ENCODE peak calls at places on chromosomes 11 and 22, in eight cellular contexts. One of them, this sample, is unnamed.

GRCh38 chr11:133901316-133901715 is 55.5 kb downstream of the IGSF9B start:
- DNase-seq in dermis microvascular lymphatic vessel endothelial cell: no peak
- DNase-seq in endothelial cell of umbilical vein: no peak
- DNase-seq in EL: no peak
- DNase-seq in Jurkat, Clone E6-1: no peak
- DNase-seq in activated T-helper 9 cell treated with anti-CD3 and anti-CD28 coated beads, Interleukin-2, amount 50 U/mL, for 16 hours: no peak
- DNase-seq in dorsolateral prefrontal cortex: peak
- DNase-seq in naive thymus-derived CD8-positive, alpha-beta T cell: no peak
- DNase-seq in this sample: no peak

GRCh38 chr11:105598371-105598770 is 11.5 kb upstream of the GRIA4 start:
- DNase-seq in dermis microvascular lymphatic vessel endothelial cell: no peak
- DNase-seq in endothelial cell of umbilical vein: no peak
- DNase-seq in EL: no peak
- DNase-seq in Jurkat, Clone E6-1: no peak
- DNase-seq in activated T-helper 9 cell treated with anti-CD3 and anti-CD28 coated beads, Interleukin-2, amount 50 U/mL, for 16 hours: no peak
- DNase-seq in dorsolateral prefrontal cortex: no peak
- DNase-seq in naive thymus-derived CD8-positive, alpha-beta T cell: no peak
- DNase-seq in this sample: no peak

GRCh38 chr22:26508148-26508547 is 4.1 kb downstream of the TFIP11 start:
- DNase-seq in dermis microvascular lymphatic vessel endothelial cell: no peak
- DNase-seq in endothelial cell of umbilical vein: no peak
- DNase-seq in EL: no peak
- DNase-seq in Jurkat, Clone E6-1: no peak
- DNase-seq in activated T-helper 9 cell treated with anti-CD3 and anti-CD28 coated beads, Interleukin-2, amount 50 U/mL, for 16 hours: no peak
- DNase-seq in dorsolateral prefrontal cortex: no peak
- DNase-seq in naive thymus-derived CD8-positive, alpha-beta T cell: no peak
- DNase-seq in this sample: no peak

GRCh38 chr11:72240461-72241289 is 3.3 kb downstream of the PHOX2A start:
- DNase-seq in dermis microvascular lymphatic vessel endothelial cell: no peak
- DNase-seq in endothelial cell of umbilical vein: no peak
- DNase-seq in EL: no peak
- DNase-seq in Jurkat, Clone E6-1: no peak
- DNase-seq in activated T-helper 9 cell treated with anti-CD3 and anti-CD28 coated beads, Interleukin-2, amount 50 U/mL, for 16 hours: no peak
- DNase-seq in dorsolateral prefrontal cortex: no peak
- DNase-seq in naive thymus-derived CD8-positive, alpha-beta T cell: no peak
- DNase-seq in this sample: no peak

GRCh38 chr11:109940816-109941215 is 152.4 kb upstream of the ZC3H12C start:
- DNase-seq in dermis microvascular lymphatic vessel endothelial cell: peak
- DNase-seq in endothelial cell of umbilical vein: peak
- DNase-seq in EL: peak
- DNase-seq in Jurkat, Clone E6-1: no peak
- DNase-seq in activated T-helper 9 cell treated with anti-CD3 and anti-CD28 coated beads, Interleukin-2, amount 50 U/mL, for 16 hours: no peak
- DNase-seq in dorsolateral prefrontal cortex: no peak
- DNase-seq in naive thymus-derived CD8-positive, alpha-beta T cell: no peak
- DNase-seq in this sample: no peak

GRCh38 chr22:36016656-36017055 is 12.0 kb downstream of the RBFOX2 start:
- DNase-seq in dermis microvascular lymphatic vessel endothelial cell: no peak
- DNase-seq in endothelial cell of umbilical vein: no peak
- DNase-seq in EL: no peak
- DNase-seq in Jurkat, Clone E6-1: no peak
- DNase-seq in activated T-helper 9 cell treated with anti-CD3 and anti-CD28 coated beads, Interleukin-2, amount 50 U/mL, for 16 hours: no peak
- DNase-seq in dorsolateral prefrontal cortex: no peak
- DNase-seq in naive thymus-derived CD8-positive, alpha-beta T cell: no peak
- DNase-seq in this sample: no peak

GRCh38 chr11:36149538-36150242 is 139.5 kb downstream of the COMMD9 start:
- DNase-seq in dermis microvascular lymphatic vessel endothelial cell: peak
- DNase-seq in endothelial cell of umbilical vein: peak
- DNase-seq in EL: peak
- DNase-seq in Jurkat, Clone E6-1: peak
- DNase-seq in activated T-helper 9 cell treated with anti-CD3 and anti-CD28 coated beads, Interleukin-2, amount 50 U/mL, for 16 hours: no peak
- DNase-seq in dorsolateral prefrontal cortex: no peak
- DNase-seq in naive thymus-derived CD8-positive, alpha-beta T cell: no peak
- DNase-seq in this sample: no peak

GRCh38 chr22:36659762-36660509 is 43.6 kb downstream of the CACNG2 start:
- DNase-seq in dermis microvascular lymphatic vessel endothelial cell: peak
- DNase-seq in endothelial cell of umbilical vein: peak
- DNase-seq in EL: peak
- DNase-seq in Jurkat, Clone E6-1: no peak
- DNase-seq in activated T-helper 9 cell treated with anti-CD3 and anti-CD28 coated beads, Interleukin-2, amount 50 U/mL, for 16 hours: no peak
- DNase-seq in dorsolateral prefrontal cortex: peak
- DNase-seq in naive thymus-derived CD8-positive, alpha-beta T cell: peak
- DNase-seq in this sample: no peak

GRCh38 chr22:49251371-49251770 is 576.3 kb downstream of the BRD1 start:
- DNase-seq in dermis microvascular lymphatic vessel endothelial cell: no peak
- DNase-seq in endothelial cell of umbilical vein: no peak
- DNase-seq in EL: no peak
- DNase-seq in Jurkat, Clone E6-1: no peak
- DNase-seq in activated T-helper 9 cell treated with anti-CD3 and anti-CD28 coated beads, Interleukin-2, amount 50 U/mL, for 16 hours: no peak
- DNase-seq in dorsolateral prefrontal cortex: peak
- DNase-seq in naive thymus-derived CD8-positive, alpha-beta T cell: no peak
- DNase-seq in this sample: no peak

GRCh38 chr22:30730351-30730750 is 35.7 kb downstream of the OSBP2 start:
- DNase-seq in dermis microvascular lymphatic vessel endothelial cell: no peak
- DNase-seq in endothelial cell of umbilical vein: no peak
- DNase-seq in EL: no peak
- DNase-seq in Jurkat, Clone E6-1: no peak
- DNase-seq in activated T-helper 9 cell treated with anti-CD3 and anti-CD28 coated beads, Interleukin-2, amount 50 U/mL, for 16 hours: no peak
- DNase-seq in dorsolateral prefrontal cortex: no peak
- DNase-seq in naive thymus-derived CD8-positive, alpha-beta T cell: no peak
- DNase-seq in this sample: no peak

GRCh38 chr11:133104014-133104753 is 428.1 kb downstream of the OPCML start:
- DNase-seq in dermis microvascular lymphatic vessel endothelial cell: no peak
- DNase-seq in endothelial cell of umbilical vein: no peak
- DNase-seq in EL: no peak
- DNase-seq in Jurkat, Clone E6-1: no peak
- DNase-seq in activated T-helper 9 cell treated with anti-CD3 and anti-CD28 coated beads, Interleukin-2, amount 50 U/mL, for 16 hours: no peak
- DNase-seq in dorsolateral prefrontal cortex: no peak
- DNase-seq in naive thymus-derived CD8-positive, alpha-beta T cell: no peak
- DNase-seq in this sample: no peak

GRCh38 chr11:123143921-123144320 is 51.1 kb downstream of the CLMP start:
- DNase-seq in dermis microvascular lymphatic vessel endothelial cell: no peak
- DNase-seq in endothelial cell of umbilical vein: no peak
- DNase-seq in EL: no peak
- DNase-seq in Jurkat, Clone E6-1: no peak
- DNase-seq in activated T-helper 9 cell treated with anti-CD3 and anti-CD28 coated beads, Interleukin-2, amount 50 U/mL, for 16 hours: no peak
- DNase-seq in dorsolateral prefrontal cortex: no peak
- DNase-seq in naive thymus-derived CD8-positive, alpha-beta T cell: no peak
- DNase-seq in this sample: no peak

GRCh38 chr22:43440556-43440955 is 28.7 kb downstream of the MPPED1 start:
- DNase-seq in dermis microvascular lymphatic vessel endothelial cell: no peak
- DNase-seq in endothelial cell of umbilical vein: no peak
- DNase-seq in EL: no peak
- DNase-seq in Jurkat, Clone E6-1: no peak
- DNase-seq in activated T-helper 9 cell treated with anti-CD3 and anti-CD28 coated beads, Interleukin-2, amount 50 U/mL, for 16 hours: no peak
- DNase-seq in dorsolateral prefrontal cortex: no peak
- DNase-seq in naive thymus-derived CD8-positive, alpha-beta T cell: no peak
- DNase-seq in this sample: no peak

GRCh38 chr11:1038361-1038760 is 1.8 kb upstream of the MUC6 start:
- DNase-seq in dermis microvascular lymphatic vessel endothelial cell: no peak
- DNase-seq in endothelial cell of umbilical vein: no peak
- DNase-seq in EL: no peak
- DNase-seq in Jurkat, Clone E6-1: no peak
- DNase-seq in activated T-helper 9 cell treated with anti-CD3 and anti-CD28 coated beads, Interleukin-2, amount 50 U/mL, for 16 hours: no peak
- DNase-seq in dorsolateral prefrontal cortex: no peak
- DNase-seq in naive thymus-derived CD8-positive, alpha-beta T cell: no peak
- DNase-seq in this sample: no peak

GRCh38 chr11:118524757-118525465 is 2.4 kb upstream of the TTC36 start:
- DNase-seq in dermis microvascular lymphatic vessel endothelial cell: no peak
- DNase-seq in endothelial cell of umbilical vein: no peak
- DNase-seq in EL: no peak
- DNase-seq in Jurkat, Clone E6-1: peak
- DNase-seq in activated T-helper 9 cell treated with anti-CD3 and anti-CD28 coated beads, Interleukin-2, amount 50 U/mL, for 16 hours: no peak
- DNase-seq in dorsolateral prefrontal cortex: no peak
- DNase-seq in naive thymus-derived CD8-positive, alpha-beta T cell: no peak
- DNase-seq in this sample: no peak

GRCh38 chr22:43643362-43643761 is 168.7 kb downstream of the EFCAB6 start:
- DNase-seq in dermis microvascular lymphatic vessel endothelial cell: no peak
- DNase-seq in endothelial cell of umbilical vein: no peak
- DNase-seq in EL: no peak
- DNase-seq in Jurkat, Clone E6-1: no peak
- DNase-seq in activated T-helper 9 cell treated with anti-CD3 and anti-CD28 coated beads, Interleukin-2, amount 50 U/mL, for 16 hours: no peak
- DNase-seq in dorsolateral prefrontal cortex: peak
- DNase-seq in naive thymus-derived CD8-positive, alpha-beta T cell: no peak
- DNase-seq in this sample: no peak

GRCh38 chr11:114137054-114137453 is 77.5 kb downstream of the ZBTB16 start:
- DNase-seq in dermis microvascular lymphatic vessel endothelial cell: peak
- DNase-seq in endothelial cell of umbilical vein: no peak
- DNase-seq in EL: no peak
- DNase-seq in Jurkat, Clone E6-1: no peak
- DNase-seq in activated T-helper 9 cell treated with anti-CD3 and anti-CD28 coated beads, Interleukin-2, amount 50 U/mL, for 16 hours: no peak
- DNase-seq in dorsolateral prefrontal cortex: no peak
- DNase-seq in naive thymus-derived CD8-positive, alpha-beta T cell: no peak
- DNase-seq in this sample: no peak

GRCh38 chr11:128172046-128172878 is 415.1 kb downstream of the ETS1 start:
- DNase-seq in dermis microvascular lymphatic vessel endothelial cell: peak
- DNase-seq in endothelial cell of umbilical vein: peak
- DNase-seq in EL: peak
- DNase-seq in Jurkat, Clone E6-1: peak
- DNase-seq in activated T-helper 9 cell treated with anti-CD3 and anti-CD28 coated beads, Interleukin-2, amount 50 U/mL, for 16 hours: peak
- DNase-seq in dorsolateral prefrontal cortex: peak
- DNase-seq in naive thymus-derived CD8-positive, alpha-beta T cell: peak
- DNase-seq in this sample: peak

GRCh38 chr22:37880668-37881440 is 25.2 kb upstream of the MICALL1 start:
- DNase-seq in dermis microvascular lymphatic vessel endothelial cell: peak
- DNase-seq in endothelial cell of umbilical vein: peak
- DNase-seq in EL: peak
- DNase-seq in Jurkat, Clone E6-1: no peak
- DNase-seq in activated T-helper 9 cell treated with anti-CD3 and anti-CD28 coated beads, Interleukin-2, amount 50 U/mL, for 16 hours: no peak
- DNase-seq in dorsolateral prefrontal cortex: peak
- DNase-seq in naive thymus-derived CD8-positive, alpha-beta T cell: no peak
- DNase-seq in this sample: no peak

GRCh38 chr22:49760630-49761571 is 66.8 kb downstream of the BRD1 start:
- DNase-seq in dermis microvascular lymphatic vessel endothelial cell: no peak
- DNase-seq in endothelial cell of umbilical vein: no peak
- DNase-seq in EL: no peak
- DNase-seq in Jurkat, Clone E6-1: peak
- DNase-seq in activated T-helper 9 cell treated with anti-CD3 and anti-CD28 coated beads, Interleukin-2, amount 50 U/mL, for 16 hours: no peak
- DNase-seq in dorsolateral prefrontal cortex: peak
- DNase-seq in naive thymus-derived CD8-positive, alpha-beta T cell: no peak
- DNase-seq in this sample: no peak

GRCh38 chr11:2471804-2472096 is 26.9 kb downstream of the KCNQ1 start:
- DNase-seq in dermis microvascular lymphatic vessel endothelial cell: no peak
- DNase-seq in endothelial cell of umbilical vein: no peak
- DNase-seq in EL: no peak
- DNase-seq in Jurkat, Clone E6-1: no peak
- DNase-seq in activated T-helper 9 cell treated with anti-CD3 and anti-CD28 coated beads, Interleukin-2, amount 50 U/mL, for 16 hours: no peak
- DNase-seq in dorsolateral prefrontal cortex: no peak
- DNase-seq in naive thymus-derived CD8-positive, alpha-beta T cell: no peak
- DNase-seq in this sample: no peak

GRCh38 chr11:47326198-47326597 is 26.3 kb downstream of the MYBPC3 start:
- DNase-seq in dermis microvascular lymphatic vessel endothelial cell: no peak
- DNase-seq in endothelial cell of umbilical vein: no peak
- DNase-seq in EL: no peak
- DNase-seq in Jurkat, Clone E6-1: no peak
- DNase-seq in activated T-helper 9 cell treated with anti-CD3 and anti-CD28 coated beads, Interleukin-2, amount 50 U/mL, for 16 hours: no peak
- DNase-seq in dorsolateral prefrontal cortex: peak
- DNase-seq in naive thymus-derived CD8-positive, alpha-beta T cell: no peak
- DNase-seq in this sample: no peak

GRCh38 chr11:119975561-119976152 is 162.3 kb downstream of the TRIM29 start:
- DNase-seq in dermis microvascular lymphatic vessel endothelial cell: no peak
- DNase-seq in endothelial cell of umbilical vein: no peak
- DNase-seq in EL: no peak
- DNase-seq in Jurkat, Clone E6-1: no peak
- DNase-seq in activated T-helper 9 cell treated with anti-CD3 and anti-CD28 coated beads, Interleukin-2, amount 50 U/mL, for 16 hours: no peak
- DNase-seq in dorsolateral prefrontal cortex: peak
- DNase-seq in naive thymus-derived CD8-positive, alpha-beta T cell: no peak
- DNase-seq in this sample: no peak

GRCh38 chr11:36008576-36008975 is 64.7 kb downstream of the LDLRAD3 start:
- DNase-seq in dermis microvascular lymphatic vessel endothelial cell: peak
- DNase-seq in endothelial cell of umbilical vein: peak
- DNase-seq in EL: no peak
- DNase-seq in Jurkat, Clone E6-1: no peak
- DNase-seq in activated T-helper 9 cell treated with anti-CD3 and anti-CD28 coated beads, Interleukin-2, amount 50 U/mL, for 16 hours: no peak
- DNase-seq in dorsolateral prefrontal cortex: no peak
- DNase-seq in naive thymus-derived CD8-positive, alpha-beta T cell: no peak
- DNase-seq in this sample: no peak

GRCh38 chr22:20844055-20845037 is 14.3 kb downstream of the PI4KA start:
- DNase-seq in dermis microvascular lymphatic vessel endothelial cell: no peak
- DNase-seq in endothelial cell of umbilical vein: no peak
- DNase-seq in EL: no peak
- DNase-seq in Jurkat, Clone E6-1: no peak
- DNase-seq in activated T-helper 9 cell treated with anti-CD3 and anti-CD28 coated beads, Interleukin-2, amount 50 U/mL, for 16 hours: no peak
- DNase-seq in dorsolateral prefrontal cortex: no peak
- DNase-seq in naive thymus-derived CD8-positive, alpha-beta T cell: no peak
- DNase-seq in this sample: no peak

GRCh38 chr11:44622721-44623258 is 57.3 kb downstream of the CD82 start:
- DNase-seq in dermis microvascular lymphatic vessel endothelial cell: no peak
- DNase-seq in endothelial cell of umbilical vein: no peak
- DNase-seq in EL: no peak
- DNase-seq in Jurkat, Clone E6-1: no peak
- DNase-seq in activated T-helper 9 cell treated with anti-CD3 and anti-CD28 coated beads, Interleukin-2, amount 50 U/mL, for 16 hours: no peak
- DNase-seq in dorsolateral prefrontal cortex: peak
- DNase-seq in naive thymus-derived CD8-positive, alpha-beta T cell: no peak
- DNase-seq in this sample: no peak

GRCh38 chr11:3962406-3962840 is 107.0 kb downstream of the STIM1 start:
- DNase-seq in dermis microvascular lymphatic vessel endothelial cell: peak
- DNase-seq in endothelial cell of umbilical vein: peak
- DNase-seq in EL: no peak
- DNase-seq in Jurkat, Clone E6-1: no peak
- DNase-seq in activated T-helper 9 cell treated with anti-CD3 and anti-CD28 coated beads, Interleukin-2, amount 50 U/mL, for 16 hours: no peak
- DNase-seq in dorsolateral prefrontal cortex: no peak
- DNase-seq in naive thymus-derived CD8-positive, alpha-beta T cell: no peak
- DNase-seq in this sample: no peak

GRCh38 chr22:22166941-22167713 is 77.5 kb upstream of the VPREB1 start:
- DNase-seq in dermis microvascular lymphatic vessel endothelial cell: no peak
- DNase-seq in endothelial cell of umbilical vein: no peak
- DNase-seq in EL: no peak
- DNase-seq in Jurkat, Clone E6-1: peak
- DNase-seq in activated T-helper 9 cell treated with anti-CD3 and anti-CD28 coated beads, Interleukin-2, amount 50 U/mL, for 16 hours: no peak
- DNase-seq in dorsolateral prefrontal cortex: no peak
- DNase-seq in naive thymus-derived CD8-positive, alpha-beta T cell: no peak
- DNase-seq in this sample: no peak

GRCh38 chr22:50342651-50343540 is at the start of gene PPP6R2:
- DNase-seq in dermis microvascular lymphatic vessel endothelial cell: peak
- DNase-seq in endothelial cell of umbilical vein: peak
- DNase-seq in EL: peak
- DNase-seq in Jurkat, Clone E6-1: no peak
- DNase-seq in activated T-helper 9 cell treated with anti-CD3 and anti-CD28 coated beads, Interleukin-2, amount 50 U/mL, for 16 hours: peak
- DNase-seq in dorsolateral prefrontal cortex: peak
- DNase-seq in naive thymus-derived CD8-positive, alpha-beta T cell: peak
- DNase-seq in this sample: peak

GRCh38 chr22:40107756-40108437 is 69.8 kb upstream of the TNRC6B start:
- DNase-seq in dermis microvascular lymphatic vessel endothelial cell: peak
- DNase-seq in endothelial cell of umbilical vein: no peak
- DNase-seq in EL: peak
- DNase-seq in Jurkat, Clone E6-1: no peak
- DNase-seq in activated T-helper 9 cell treated with anti-CD3 and anti-CD28 coated beads, Interleukin-2, amount 50 U/mL, for 16 hours: no peak
- DNase-seq in dorsolateral prefrontal cortex: no peak
- DNase-seq in naive thymus-derived CD8-positive, alpha-beta T cell: no peak
- DNase-seq in this sample: no peak

GRCh38 chr11:121091492-121092179 is 9.4 kb upstream of the TECTA start:
- DNase-seq in dermis microvascular lymphatic vessel endothelial cell: no peak
- DNase-seq in endothelial cell of umbilical vein: no peak
- DNase-seq in EL: no peak
- DNase-seq in Jurkat, Clone E6-1: no peak
- DNase-seq in activated T-helper 9 cell treated with anti-CD3 and anti-CD28 coated beads, Interleukin-2, amount 50 U/mL, for 16 hours: no peak
- DNase-seq in dorsolateral prefrontal cortex: no peak
- DNase-seq in naive thymus-derived CD8-positive, alpha-beta T cell: no peak
- DNase-seq in this sample: no peak

GRCh38 chr11:46305295-46305694 is 27.8 kb downstream of the CREB3L1 start:
- DNase-seq in dermis microvascular lymphatic vessel endothelial cell: no peak
- DNase-seq in endothelial cell of umbilical vein: no peak
- DNase-seq in EL: peak
- DNase-seq in Jurkat, Clone E6-1: peak
- DNase-seq in activated T-helper 9 cell treated with anti-CD3 and anti-CD28 coated beads, Interleukin-2, amount 50 U/mL, for 16 hours: no peak
- DNase-seq in dorsolateral prefrontal cortex: no peak
- DNase-seq in naive thymus-derived CD8-positive, alpha-beta T cell: no peak
- DNase-seq in this sample: no peak

GRCh38 chr11:64842366-64842759 is 2.1 kb downstream of the CDC42BPG start:
- DNase-seq in dermis microvascular lymphatic vessel endothelial cell: no peak
- DNase-seq in endothelial cell of umbilical vein: no peak
- DNase-seq in EL: no peak
- DNase-seq in Jurkat, Clone E6-1: no peak
- DNase-seq in activated T-helper 9 cell treated with anti-CD3 and anti-CD28 coated beads, Interleukin-2, amount 50 U/mL, for 16 hours: no peak
- DNase-seq in dorsolateral prefrontal cortex: no peak
- DNase-seq in naive thymus-derived CD8-positive, alpha-beta T cell: no peak
- DNase-seq in this sample: no peak

GRCh38 chr11:66841861-66842260 is 1.4 kb upstream of the RCE1 start:
- DNase-seq in dermis microvascular lymphatic vessel endothelial cell: no peak
- DNase-seq in endothelial cell of umbilical vein: no peak
- DNase-seq in EL: no peak
- DNase-seq in Jurkat, Clone E6-1: no peak
- DNase-seq in activated T-helper 9 cell treated with anti-CD3 and anti-CD28 coated beads, Interleukin-2, amount 50 U/mL, for 16 hours: no peak
- DNase-seq in dorsolateral prefrontal cortex: no peak
- DNase-seq in naive thymus-derived CD8-positive, alpha-beta T cell: no peak
- DNase-seq in this sample: no peak